ENCODE peak calls at places on chromosomes 12 and 14, in four cellular contexts. R is mucosa of descending colon, X is gastrocnemius medialis, T is HCT116. K is an unnamed sample. For H3K4me1, the result is how much of the 10 kb centered on the place peaks cover.

GRCh38 chr12:64701283-64701682 is 57.9 kb downstream of the GNS start:
- DNase-seq in R (no peak), X (no peak), T (no peak), K (no peak)

GRCh38 chr12:125453751-125454150 is 388.5 kb downstream of the AACS start:
- DNase-seq in R (no peak), X (no peak), T (no peak), K (no peak)

GRCh38 chr14:39229222-39229543 is 4.5 kb upstream of the MIA2 start:
- DNase-seq in R (no peak), X (no peak), T (no peak), K (no peak)

GRCh38 chr12:48045061-48045846 is 41.0 kb upstream of the COL2A1 start:
- DNase-seq in R (no peak), X (no peak), T (no peak), K (no peak)

GRCh38 chr12:100017056-100017455 is 32.3 kb upstream of the ANKS1B start:
- DNase-seq in R (no peak), X (no peak), T (no peak), K (no peak)

GRCh38 chr12:6292606-6293005 is 17.9 kb upstream of the PLEKHG6 start:
- DNase-seq in R (no peak), X (no peak), T (no peak), K (no peak)

GRCh38 chr12:17060260-17060659 is 454.3 kb upstream of the LMO3 start:
- DNase-seq in R (no peak), X (no peak), T (no peak), K (no peak)

GRCh38 chr12:55470088-55470830 is at the start of gene OR6C70:
- DNase-seq in R (no peak), X (no peak), T (no peak), K (no peak)

GRCh38 chr12:92650228-92650822 is 52.5 kb upstream of the PLEKHG7 start:
- DNase-seq in R (no peak), X (no peak), T (no peak), K (no peak)

GRCh38 chr14:74653386-74654138 is 41.5 kb upstream of the LTBP2 start:
- DNase-seq in R (no peak), X (no peak), T (no peak), K (no peak)

GRCh38 chr14:31842905-31843304 is 234.2 kb upstream of the ARHGAP5 start:
- DNase-seq in R (no peak), X (no peak), T (no peak), K (no peak)

GRCh38 chr12:47900480-47901129 is 4.2 kb downstream of the VDR start:
- DNase-seq in R (peak), X (no peak), T (peak), K (no peak)

GRCh38 chr12:116999066-116999465 is 88.3 kb downstream of the FBXW8 start:
- DNase-seq in R (no peak), X (no peak), T (no peak), K (no peak)

GRCh38 chr12:6070472-6071257 is 53.8 kb downstream of the VWF start:
- DNase-seq in R (no peak), X (no peak), T (no peak), K (no peak)

GRCh38 chr12:13165578-13166120 is 30.9 kb upstream of the EMP1 start:
- DNase-seq in R (peak), X (peak), T (peak), K (no peak)
- H3K4me1 ChIP-seq in R (under half), X (under half), T (half or more), K (under half)

DNA sequence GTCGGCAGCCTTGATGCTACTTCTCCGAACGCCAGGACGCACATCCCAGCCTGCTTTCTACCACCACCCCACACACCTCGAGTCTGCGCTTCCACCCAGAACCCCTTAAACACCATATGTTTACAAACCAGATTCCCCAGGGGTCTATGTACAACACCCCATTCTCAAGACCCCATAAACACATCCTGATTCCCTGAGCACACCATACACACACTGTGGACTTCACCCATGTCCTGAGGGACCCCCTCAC is 738 bp downstream of the TTC7B start:
- DNase-seq in R (no peak), X (no peak), T (no peak), K (no peak)
- H3K4me3 ChIP-seq in R (no peak), X (peak), T (peak), K (peak)

GRCh38 chr12:24431872-24432271 is 482.4 kb upstream of the SOX5 start:
- DNase-seq in R (no peak), X (no peak), T (no peak), K (no peak)

GRCh38 chr12:24436667-24437066 is 487.2 kb upstream of the SOX5 start:
- DNase-seq in R (no peak), X (no peak), T (no peak), K (no peak)
- H3K4me1 ChIP-seq in R (under half), X (under half), T (under half), K (under half)

DNA sequence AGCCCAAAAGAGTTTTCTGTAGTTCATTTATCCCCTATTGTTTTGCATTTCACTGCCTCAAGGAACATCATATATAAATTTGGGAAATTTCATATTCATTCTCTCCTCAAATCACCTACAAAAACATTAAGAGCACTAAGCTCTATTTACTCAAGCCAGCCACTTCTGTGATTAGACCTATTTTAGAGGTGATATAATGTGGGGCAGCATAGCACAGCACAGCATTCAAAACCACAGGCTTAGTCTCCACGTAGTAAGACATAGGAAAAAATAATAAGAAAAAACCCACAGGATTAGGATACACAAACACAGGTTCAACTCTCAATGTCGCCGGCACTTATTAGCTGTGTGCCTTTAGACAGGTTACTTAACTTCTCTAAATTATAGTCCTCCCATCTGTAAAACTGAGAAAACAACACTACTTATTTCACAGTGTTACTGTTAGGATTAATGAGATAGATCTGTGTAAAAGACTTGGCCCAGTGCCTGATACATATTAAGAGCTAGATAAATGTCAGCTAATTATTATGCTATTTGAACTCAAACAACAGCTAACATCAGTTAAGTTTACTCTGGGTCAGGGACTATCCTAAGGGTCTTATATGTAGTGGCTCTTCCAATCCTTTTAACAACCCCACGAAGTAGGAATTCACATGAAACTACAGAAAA is 20.3 kb downstream of the DCAF5 start:
- DNase-seq in R (no peak), X (no peak), T (no peak), K (no peak)
- H3K4me3 ChIP-seq in R (no peak), X (no peak), T (no peak), K (no peak)

DNA sequence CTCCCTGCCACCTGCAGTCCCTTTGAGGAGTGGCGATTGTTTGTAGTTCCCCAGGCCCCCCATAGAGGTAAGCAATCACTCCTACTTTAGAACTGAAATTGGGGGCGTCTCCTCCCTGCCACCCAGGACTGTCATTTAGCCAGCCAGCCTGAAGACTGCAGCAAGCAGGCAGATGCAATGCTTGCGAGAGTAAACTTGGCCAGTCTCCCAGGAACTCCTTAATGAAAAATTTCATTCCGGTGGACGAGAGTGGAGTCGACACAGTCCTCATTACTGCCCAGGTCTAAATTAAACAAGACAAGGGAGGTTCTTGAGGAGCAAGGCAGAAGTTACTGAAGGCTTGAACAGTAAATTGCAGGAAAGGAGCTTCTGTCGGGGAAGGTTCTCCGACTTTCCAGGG is 239.5 kb downstream of the SLC41A2 start:
- DNase-seq in R (no peak), X (no peak), T (no peak), K (no peak)
- H3K4me1 ChIP-seq in R (under half), X (under half), T (under half), K (under half)

GRCh38 chr12:8088574-8088973 is 6.5 kb downstream of the NECAP1 start:
- DNase-seq in R (no peak), X (no peak), T (no peak), K (no peak)
- H3K4me3 ChIP-seq in R (no peak), X (no peak), T (no peak), K (no peak)

DNA sequence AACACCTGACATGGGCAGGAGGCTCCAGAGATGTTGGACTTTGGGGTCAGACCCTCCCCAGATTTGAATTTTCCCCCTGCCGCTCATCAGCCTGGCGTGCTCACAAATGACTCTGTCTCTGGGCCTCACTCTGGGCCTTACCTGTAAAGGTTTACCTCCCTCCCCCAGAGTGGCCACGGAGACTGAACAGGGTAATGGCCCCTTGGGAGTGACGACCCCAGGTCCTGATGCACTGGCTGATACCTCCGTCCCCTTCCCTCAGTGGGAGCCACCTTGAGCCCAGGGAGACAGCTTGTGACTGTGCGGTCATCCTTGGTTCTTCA is 7.0 kb downstream of the SLC25A29 start:
- DNase-seq in R (peak), X (no peak), T (no peak), K (no peak)
- H3K4me1 ChIP-seq in R (under half), X (under half), T (under half), K (under half)

GRCh38 chr12:57620936-57621496 is 9.8 kb downstream of the ARHGEF25 start:
- DNase-seq in R (no peak), X (no peak), T (no peak), K (no peak)
- H3K4me3 ChIP-seq in R (no peak), X (peak), T (no peak), K (no peak)

GRCh38 chr14:24310666-24311604 is at the start of gene LTB4R:
- DNase-seq in R (peak), X (peak), T (no peak), K (no peak)
- H3K4me1 ChIP-seq in R (half or more), X (under half), T (under half), K (under half)